ENCODE peak calls at places on chromosomes 11 and 22, in nine cellular contexts. W is heart right ventricle; B is GM04504; J is stomach; A is epithelial cell of esophagus; Q is T47D; F is activated T-helper 9 cell treated with anti-CD3 and anti-CD28 coated beads, Interleukin-2, amount 50 U/mL, for 16 hours; H is cerebellar cortex; G is activated CD4-positive, CD25-positive, alpha-beta regulatory T cell. L is an unnamed sample.

GRCh38 chr11:32916994-32917393 is 24.4 kb downstream of the QSER1 start:
- DNase-seq in H (no peak), J (no peak), W (no peak), B (no peak), F (no peak), Q (no peak), A (no peak), G (no peak), L (no peak)

GRCh38 chr22:50731811-50732624 is 6.0 kb upstream of the ACR start:
- DNase-seq in B (no peak), J (peak; percentile 60), A (peak; percentile 66), G (no peak), W (peak; percentile 22), Q (peak; percentile 90), F (peak; percentile 43), H (peak; percentile 67), L (peak; percentile 46)

GRCh38 chr11:35715649-35716048 is 53.1 kb downstream of the TRIM44 start:
- DNase-seq in G (no peak), F (no peak), B (no peak), W (no peak), H (no peak), Q (no peak), J (no peak), A (no peak), L (no peak)

GRCh38 chr11:73312806-73313403 is 4.8 kb downstream of the ARHGEF17 start:
- DNase-seq in Q (no peak), G (no peak), J (no peak), F (no peak), W (no peak), B (peak; percentile 60), A (no peak), H (no peak), L (no peak)

GRCh38 chr11:12102588-12103410 is 7.6 kb upstream of the MICAL2 start:
- DNase-seq in F (no peak), W (no peak), Q (no peak), H (peak; percentile 47), A (no peak), B (no peak), G (no peak), J (no peak), L (no peak)

GRCh38 chr11:15742626-15743243 is 613.6 kb downstream of the SOX6 start:
- DNase-seq in Q (no peak), W (no peak), H (no peak), J (no peak), A (peak; percentile 10), F (no peak), B (no peak), G (no peak), L (no peak)

GRCh38 chr11:111992456-111992855 is 32.8 kb upstream of the DLAT start:
- DNase-seq in B (no peak), Q (no peak), J (no peak), W (no peak), F (no peak), A (no peak), H (no peak), G (no peak), L (no peak)

GRCh38 chr11:59510917-59511589 is at the start of gene OR4D9:
- DNase-seq in B (no peak), A (no peak), G (no peak), W (no peak), J (no peak), H (no peak), Q (no peak), F (no peak), L (no peak)

GRCh38 chr11:126410649-126411048 is 55.2 kb downstream of the ST3GAL4 start:
- DNase-seq in W (peak; percentile 51), Q (no peak), F (no peak), A (no peak), G (no peak), J (no peak), H (no peak), B (no peak), L (no peak)

GRCh38 chr22:20483771-20484170 is 11.8 kb downstream of the KLHL22 start:
- DNase-seq in A (no peak), B (no peak), W (no peak), J (no peak), F (no peak), H (no peak), G (no peak), Q (no peak), L (no peak)

GRCh38 chr11:61384271-61385242 is 7.8 kb upstream of the TMEM216 start:
- DNase-seq in B (no peak), J (no peak), F (no peak), Q (no peak), G (no peak), H (peak; percentile 67), W (no peak), A (peak; percentile 60), L (no peak)

GRCh38 chr22:21602579-21602978 is 27.2 kb downstream of the YDJC start:
- DNase-seq in A (no peak), G (no peak), H (no peak), J (no peak), F (no peak), Q (no peak), B (no peak), W (no peak), L (no peak)

GRCh38 chr11:78179459-78180071 is 8.9 kb downstream of the KCTD21 start:
- DNase-seq in H (no peak), Q (no peak), W (no peak), B (no peak), J (no peak), G (no peak), A (peak; percentile 51), F (no peak), L (no peak)

GRCh38 chr11:47083913-47084312 is 92.8 kb downstream of the ARFGAP2 start:
- DNase-seq in A (peak; percentile 58), J (no peak), Q (no peak), W (no peak), F (no peak), H (no peak), B (peak; percentile 60), G (no peak), L (no peak)

GRCh38 chr22:27597703-27598444 is 203.7 kb downstream of the MN1 start:
- DNase-seq in H (no peak), F (no peak), A (peak; percentile 41), B (peak; percentile 4), G (no peak), W (no peak), J (no peak), Q (no peak), L (no peak)

GRCh38 chr11:104127828-104128227 is 36.1 kb downstream of the PDGFD start:
- DNase-seq in F (no peak), Q (no peak), G (no peak), A (peak; percentile 49), B (no peak), H (no peak), W (no peak), J (no peak), L (no peak)

GRCh38 chr11:94342250-94342649 is 37.9 kb downstream of the IZUMO1R start:
- DNase-seq in Q (no peak), A (no peak), J (no peak), F (no peak), H (no peak), G (no peak), B (no peak), W (no peak), L (no peak)

GRCh38 chr11:65262775-65263174 is 1.0 kb downstream of the POLA2 start:
- DNase-seq in A (no peak), F (no peak), J (no peak), Q (no peak), H (no peak), G (no peak), B (no peak), W (no peak), L (no peak)

GRCh38 chr11:92866679-92867282 is 102.7 kb upstream of the MTNR1B start:
- DNase-seq in Q (no peak), W (peak; percentile 13), J (no peak), A (no peak), H (no peak), B (no peak), F (no peak), G (no peak), L (no peak)

GRCh38 chr11:9858218-9858617 is 194.3 kb downstream of the SWAP70 start:
- DNase-seq in W (no peak), J (no peak), A (no peak), F (no peak), G (no peak), Q (no peak), H (peak; percentile 51), B (no peak), L (no peak)

GRCh38 chr11:8090756-8091155 is 9.7 kb downstream of the TUB start:
- DNase-seq in F (no peak), A (peak; percentile 33), B (no peak), G (peak; percentile 8), W (no peak), J (no peak), Q (no peak), H (peak; percentile 57), L (no peak)

GRCh38 chr22:38699143-38699542 is 1.6 kb downstream of the JOSD1 start:
- DNase-seq in Q (no peak), B (no peak), W (no peak), A (no peak), F (no peak), H (no peak), J (no peak), G (no peak), L (no peak)

GRCh38 chr11:57390535-57390934 is at the start of gene PRG2:
- DNase-seq in J (no peak), W (no peak), F (no peak), A (no peak), G (no peak), B (no peak), H (no peak), Q (no peak), L (no peak)

GRCh38 chr11:119055901-119056300 is 1.1 kb downstream of the HYOU1 start:
- DNase-seq in H (no peak), A (peak; percentile 42), J (no peak), W (no peak), F (no peak), B (no peak), Q (peak; percentile 39), G (no peak), L (no peak)

GRCh38 chr11:67544591-67545242 is 21.5 kb upstream of the CABP2 start:
- DNase-seq in H (no peak), Q (no peak), F (no peak), J (no peak), G (no peak), W (no peak), B (no peak), A (peak; percentile 15), L (no peak)

GRCh38 chr11:2156416-2157182 is 4.4 kb downstream of the INS start:
- DNase-seq in G (peak; percentile 50), J (peak; percentile 85), H (peak; percentile 58), F (peak; percentile 36), A (peak; percentile 59), Q (peak; percentile 86), W (peak; percentile 64), B (no peak), L (peak; percentile 17)

GRCh38 chr22:25764270-25765015 is 22.5 kb downstream of the MYO18B start:
- DNase-seq in Q (no peak), H (no peak), G (no peak), B (no peak), J (no peak), F (no peak), A (no peak), W (no peak), L (no peak)

GRCh38 chr22:46866591-46866990 is 104.1 kb downstream of the TBC1D22A start:
- DNase-seq in A (peak; percentile 96), J (no peak), Q (no peak), G (no peak), W (no peak), H (no peak), F (no peak), B (peak; percentile 89), L (no peak)

L was measured in activated T-helper 1 cell treated with Interleukin-2 at 50 U/mL for 16 hours.